ENCODE peak calls at places on chromosomes 4 and X, in eight cellular contexts. E is ACHN; W is stimulated activated CD4-positive, alpha-beta T cell treated with anti-CD3 and anti-CD28 coated beads, Interleukin-12 subunit alpha, Interleukin-12 subunit beta, amount 100 ng/mL, for 24 hours; K is foreskin fibroblast; L is stimulated activated CD8-positive, alpha-beta memory T cell treated with anti-CD3 and anti-CD28 coated beads, Interleukin-7, amount 100 ng/mL, for 1 hour; A is B cell; I is DMS79; Z is GM10248. U is an unnamed sample.

GRCh38 chr4:187016101-187016500 is 292.4 kb upstream of the FAT1 start:
- DNase-seq in E (no peak), W (no peak), K (no peak), L (no peak), A (no peak), I (no peak), Z (no peak), U (no peak)

GRCh38 chr4:52712991-52713275 is 38.3 kb downstream of the ERVMER34-1 start:
- DNase-seq in E (no peak), W (no peak), K (no peak), L (no peak), A (no peak), I (no peak), Z (no peak), U (no peak)

GRCh38 chr4:25284466-25284865 is 28.1 kb upstream of the ZCCHC4 start:
- DNase-seq in E (no peak), W (no peak), K (no peak), L (no peak), A (no peak), I (no peak), Z (no peak), U (no peak)

GRCh38 chr4:98345838-98346237 is 84.7 kb downstream of the RAP1GDS1 start:
- DNase-seq in E (no peak), W (no peak), K (no peak), L (no peak), A (no peak), I (no peak), Z (no peak), U (no peak)

GRCh38 chrX:139826065-139827044 is 106.5 kb downstream of the ATP11C start:
- DNase-seq in E (no peak), W (no peak), K (peak; percentile 8), L (no peak), A (no peak), I (no peak), Z (no peak), U (no peak)

GRCh38 chrX:150856101-150856500 is 42.4 kb downstream of the CD99L2 start:
- DNase-seq in E (no peak), W (no peak), K (no peak), L (no peak), A (no peak), I (no peak), Z (no peak), U (no peak)

GRCh38 chrX:139429913-139430312 is 100.6 kb upstream of the F9 start:
- DNase-seq in E (peak; percentile 0), W (no peak), K (no peak), L (no peak), A (no peak), I (no peak), Z (no peak), U (no peak)

GRCh38 chr4:55321707-55322264 is 24.3 kb upstream of the SRD5A3 start:
- DNase-seq in E (peak; percentile 70), W (peak; percentile 71), K (peak; percentile 88), L (peak; percentile 3), A (peak; percentile 17), I (no peak), Z (peak; percentile 25), U (peak; percentile 70)

GRCh38 chrX:123960956-123961267 is 594 bp upstream of the STAG2 start:
- DNase-seq in E (no peak), W (no peak), K (no peak), L (no peak), A (no peak), I (no peak), Z (no peak), U (no peak)

GRCh38 chrX:75229774-75230173 is 44.1 kb upstream of the UPRT start:
- DNase-seq in E (no peak), W (no peak), K (no peak), L (no peak), A (no peak), I (no peak), Z (no peak), U (no peak)

GRCh38 chr4:113587640-113588275 is 173.8 kb downstream of the CAMK2D start:
- DNase-seq in E (no peak), W (no peak), K (peak; percentile 24), L (no peak), A (no peak), I (no peak), Z (no peak), U (no peak)

GRCh38 chrX:125096469-125096868 is 223.2 kb upstream of the TEX13C start:
- DNase-seq in E (no peak), W (no peak), K (no peak), L (no peak), A (no peak), I (no peak), Z (no peak), U (no peak)

GRCh38 chrX:154082396-154083133 is 15.0 kb downstream of the MECP2 start:
- DNase-seq in E (no peak), W (no peak), K (peak; percentile 80), L (no peak), A (no peak), I (no peak), Z (no peak), U (no peak)

GRCh38 chr4:15238720-15239119 is 189.1 kb upstream of the C1QTNF7 start:
- DNase-seq in E (peak; percentile 35), W (peak; percentile 20), K (peak; percentile 78), L (no peak), A (peak; percentile 50), I (no peak), Z (peak; percentile 64), U (no peak)

GRCh38 chr4:102321260-102321991 is 23.9 kb downstream of the SLC39A8 start:
- DNase-seq in E (no peak), W (no peak), K (no peak), L (no peak), A (no peak), I (no peak), Z (peak; percentile 43), U (no peak)

GRCh38 chr4:7423391-7423790 is 11.3 kb downstream of the PSAPL1 start:
- DNase-seq in E (no peak), W (no peak), K (no peak), L (no peak), A (no peak), I (no peak), Z (no peak), U (no peak)

GRCh38 chr4:55554453-55555030 is 7.8 kb upstream of the CLOCK start:
- DNase-seq in E (peak; percentile 42), W (no peak), K (peak; percentile 71), L (no peak), A (peak; percentile 27), I (no peak), Z (peak; percentile 26), U (no peak)

U was measured in NCI-H187 treated with DMSO at 0.1 percent for 48 hours.